ENCODE peak calls at places on chromosomes 13 and 19, in seven cellular contexts. M, L, C, J, X, P and R are unnamed samples.
A peak's percentile ranks its signal among the peaks of the same experiment; 100 is the strongest.

GRCh38 chr19:17772172-17772571 is 20.9 kb downstream of the FCHO1 start:
- DNase-seq in M (no peak), L (no peak), C (no peak), J (no peak), X (no peak), P (peak; percentile 61), R (no peak)

GRCh38 chr13:20410726-20411125 is 114.9 kb downstream of the CRYL1 start:
- DNase-seq in M (no peak), L (no peak), C (no peak), J (no peak), X (peak; percentile 77), P (no peak), R (no peak)

GRCh38 chr13:36453518-36453917 is 21.2 kb downstream of the CCNA1 start:
- DNase-seq in M (no peak), L (no peak), C (no peak), J (no peak), X (no peak), P (peak; percentile 81), R (no peak)

GRCh38 chr19:2791440-2791839 is 6.1 kb downstream of the THOP1 start:
- DNase-seq in M (no peak), L (no peak), C (no peak), J (no peak), X (no peak), P (no peak), R (no peak)

GRCh38 chr13:20125783-20126165 is 35.1 kb downstream of the GJA3 start:
- DNase-seq in M (no peak), L (no peak), C (no peak), J (no peak), X (peak; percentile 56), P (no peak), R (no peak)

GRCh38 chr19:14480695-14481069 is 5.5 kb upstream of the PTGER1 start:
- DNase-seq in M (no peak), L (no peak), C (no peak), J (no peak), X (no peak), P (no peak), R (no peak)

GRCh38 chr19:44993926-44994537 is 7.2 kb upstream of the RELB start:
- DNase-seq in M (no peak), L (no peak), C (no peak), J (peak; percentile 60), X (no peak), P (no peak), R (no peak)

GRCh38 chr19:31232220-31232619 is 117.0 kb downstream of the TSHZ3 start:
- DNase-seq in M (no peak), L (no peak), C (no peak), J (no peak), X (no peak), P (no peak), R (no peak)

GRCh38 chr13:51585234-51585672 is 991 bp downstream of the WDFY2 start:
- DNase-seq in M (no peak), L (no peak), C (no peak), J (no peak), X (no peak), P (peak; percentile 66), R (no peak)

GRCh38 chr19:12891553-12892021 is 627 bp downstream of the GCDH start:
- DNase-seq in M (no peak), L (peak; percentile 86), C (no peak), J (no peak), X (no peak), P (no peak), R (no peak)

GRCh38 chr13:77696006-77696862 is 1.3 kb upstream of the SLAIN1 start:
- DNase-seq in M (no peak), L (no peak), C (no peak), J (no peak), X (no peak), P (no peak), R (no peak)

GRCh38 chr19:32817252-32817912 is 52.2 kb downstream of the SLC7A9 start:
- DNase-seq in M (no peak), L (no peak), C (no peak), J (no peak), X (peak; percentile 48), P (no peak), R (no peak)

GRCh38 chr19:19488041-19488874 is 27.1 kb downstream of the TSSK6 start:
- DNase-seq in M (no peak), L (no peak), C (peak; percentile 39), J (no peak), X (no peak), P (peak; percentile 15), R (no peak)

GRCh38 chr13:113859311-113860050 is 4.4 kb downstream of the GAS6 start:
- DNase-seq in M (no peak), L (no peak), C (no peak), J (no peak), X (peak; percentile 62), P (no peak), R (no peak)

GRCh38 chr19:13121551-13122274 is 3.6 kb downstream of the NACC1 start:
- DNase-seq in M (no peak), L (no peak), C (no peak), J (no peak), X (no peak), P (no peak), R (no peak)

GRCh38 chr19:6694147-6694815 is 24.3 kb upstream of the TNFSF14 start:
- DNase-seq in M (no peak), L (peak; percentile 41), C (no peak), J (no peak), X (no peak), P (no peak), R (no peak)

GRCh38 chr19:48613024-48613851 is 1.6 kb downstream of the FAM83E start:
- DNase-seq in M (no peak), L (peak; percentile 78), C (no peak), J (no peak), X (no peak), P (no peak), R (no peak)

GRCh38 chr19:38862321-38863059 is 12.7 kb upstream of the HNRNPL start:
- DNase-seq in M (no peak), L (no peak), C (peak; percentile 81), J (peak; percentile 94), X (no peak), P (no peak), R (peak; percentile 48)

GRCh38 chr13:108342369-108343289 is 73.1 kb downstream of the TNFSF13B start:
- DNase-seq in M (peak; percentile 4), L (no peak), C (no peak), J (no peak), X (no peak), P (peak; percentile 64), R (no peak)

DNA sequence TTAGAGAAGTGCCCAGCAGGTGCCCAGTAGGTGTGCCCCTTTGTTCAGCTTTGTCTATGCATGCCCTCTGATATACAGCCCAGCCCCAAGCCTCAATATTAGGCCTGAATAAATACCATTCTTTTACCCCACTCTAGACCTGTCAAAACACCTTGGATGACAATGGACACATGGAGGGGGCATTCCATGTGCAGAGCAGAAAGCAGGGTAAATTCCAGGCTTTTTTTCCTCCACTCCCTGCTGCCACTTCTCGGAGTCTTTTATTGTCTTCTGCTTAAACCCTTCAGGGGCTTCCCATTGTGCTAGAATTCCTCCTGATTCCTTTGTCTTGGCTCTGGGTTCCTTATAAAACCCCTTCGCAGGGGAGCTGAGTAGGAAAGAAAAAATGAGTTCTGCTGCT is 5.8 kb upstream of the FRY start:
- DNase-seq in M (no peak), L (no peak), C (no peak), J (no peak), X (no peak), P (no peak), R (no peak)
- TF ChIP-seq POLR2A in M (no peak), L (no peak), C (no peak), J (no peak), X (no peak), P (no peak), R (no peak)

GRCh38 chr13:98599502-98600328 is 22.8 kb upstream of the STK24 start:
- DNase-seq in M (no peak), L (no peak), C (no peak), J (no peak), X (no peak), P (no peak), R (no peak)

GRCh38 chr13:98595134-98595533 is 18.2 kb upstream of the STK24 start:
- DNase-seq in M (no peak), L (no peak), C (no peak), J (no peak), X (no peak), P (no peak), R (no peak)

GRCh38 chr13:98592353-98592740 is 15.4 kb upstream of the STK24 start:
- DNase-seq in M (no peak), L (no peak), C (no peak), J (no peak), X (no peak), P (no peak), R (no peak)

DNA sequence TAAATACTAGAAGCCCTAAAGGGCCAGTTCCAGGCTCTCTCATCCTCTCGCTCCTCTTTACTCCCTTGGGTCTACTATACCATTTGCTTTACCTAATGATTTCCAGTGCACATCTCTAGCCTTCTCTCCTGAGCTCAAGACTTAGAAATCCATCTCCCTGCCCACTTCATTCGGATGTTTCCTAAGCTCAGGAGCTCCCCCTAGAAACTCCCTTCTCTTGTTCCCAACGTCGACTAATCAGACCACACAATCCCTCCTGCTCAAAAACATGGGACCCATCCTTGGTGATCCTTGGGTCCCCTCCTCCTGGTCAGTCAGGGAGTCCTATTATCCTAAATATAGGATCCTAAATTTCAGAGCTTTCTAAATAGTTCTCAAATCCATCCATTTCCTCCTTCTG is 21.1 kb upstream of the STK24 start:
- DNase-seq in M (no peak), L (no peak), C (no peak), J (no peak), X (no peak), P (peak; percentile 12), R (no peak)
- TF ChIP-seq CTCF in M (peak; percentile 5), L (no peak), C (no peak), J (no peak), X (no peak), P (peak; percentile 16), R (no peak)

DNA sequence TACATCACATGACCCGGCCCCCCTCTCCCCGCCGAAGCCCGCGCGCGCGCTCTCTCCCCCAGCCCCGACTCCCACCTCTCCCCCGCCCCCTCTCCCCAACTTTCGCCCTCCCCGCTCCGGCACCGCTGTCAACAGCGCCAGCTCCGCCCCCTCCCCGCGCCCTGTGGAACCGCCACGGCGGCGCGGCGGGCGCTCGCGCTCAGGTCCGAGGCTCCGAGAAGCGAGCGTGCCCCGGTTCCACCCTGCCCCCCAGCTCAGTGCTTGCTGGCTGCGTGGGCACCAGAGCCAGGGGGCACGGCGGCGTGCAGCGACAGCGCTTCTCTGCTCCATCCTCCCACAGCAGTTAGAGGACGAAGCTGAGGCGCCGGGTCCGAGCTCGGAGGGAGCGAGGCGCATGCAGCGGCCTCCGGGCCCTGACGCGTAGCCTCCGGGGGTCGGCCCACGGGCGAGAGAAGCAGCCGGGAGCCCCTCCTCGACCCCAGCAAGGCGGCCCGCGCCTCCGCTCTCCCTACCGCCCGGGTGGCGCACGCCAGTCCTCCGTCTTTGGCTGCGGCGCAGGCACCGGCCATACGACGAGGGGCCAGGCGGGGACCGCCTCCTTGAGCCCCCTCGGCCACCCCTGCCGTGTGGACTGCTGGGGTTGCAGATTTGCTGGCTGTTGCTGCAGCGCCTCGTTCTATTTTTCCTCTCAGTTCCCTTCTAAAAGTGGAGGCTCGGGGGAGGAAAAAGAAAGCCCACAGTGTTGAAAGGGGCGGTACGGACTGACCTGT is 109.5 kb downstream of the KCNRG start:
- DNase-seq in M (peak; percentile 88), L (peak; percentile 99), C (peak; percentile 98), J (peak; percentile 100), X (peak; percentile 91), P (peak; percentile 72), R (no peak)
- TF ChIP-seq POLR2A in M (no peak), L (peak; percentile 59), C (no peak), J (no peak), X (no peak), P (peak; percentile 67), R (no peak)

GRCh38 chr13:89577301-89577700 is 1770.2 kb upstream of the MIR17HG start:
- DNase-seq in M (no peak), L (no peak), C (no peak), J (no peak), X (no peak), P (no peak), R (no peak)
- TF ChIP-seq CTCF in M (no peak), L (no peak), C (no peak), J (no peak), X (no peak), P (no peak), R (no peak)